ENCODE peak calls at places on chromosomes 5 and 9, in five cellular contexts. One of them, this sample, is unnamed.

GRCh38 chr5:16953729-16954128 is 17.6 kb upstream of the MYO10 start:
- DNase-seq in activated CD8-positive, alpha-beta memory T cell treated with anti-CD3 and anti-CD28 coated beads for 48 hours: no peak
- DNase-seq in left kidney: no peak
- DNase-seq in T-helper 2 cell: no peak
- DNase-seq in stimulated activated CD4-positive, alpha-beta T cell treated with anti-CD3 and anti-CD28 coated beads, Interleukin-15, amount 100 ng/mL, for 1 hour: no peak
- DNase-seq in this sample: no peak

GRCh38 chr5:170291324-170291847 is 6.2 kb downstream of the LCP2 start:
- DNase-seq in left kidney: no peak
- DNase-seq in activated CD8-positive, alpha-beta memory T cell treated with anti-CD3 and anti-CD28 coated beads for 48 hours: no peak
- DNase-seq in T-helper 2 cell: no peak
- DNase-seq in stimulated activated CD4-positive, alpha-beta T cell treated with anti-CD3 and anti-CD28 coated beads, Interleukin-15, amount 100 ng/mL, for 1 hour: no peak
- DNase-seq in this sample: no peak

GRCh38 chr5:78008356-78008967 is 232.3 kb upstream of the TBCA start:
- DNase-seq in T-helper 2 cell: peak; percentile 46
- DNase-seq in stimulated activated CD4-positive, alpha-beta T cell treated with anti-CD3 and anti-CD28 coated beads, Interleukin-15, amount 100 ng/mL, for 1 hour: no peak
- DNase-seq in left kidney: peak; percentile 73
- DNase-seq in activated CD8-positive, alpha-beta memory T cell treated with anti-CD3 and anti-CD28 coated beads for 48 hours: no peak
- DNase-seq in this sample: peak; percentile 27

GRCh38 chr9:34983209-34983608 is 6.3 kb upstream of the DNAJB5 start:
- DNase-seq in stimulated activated CD4-positive, alpha-beta T cell treated with anti-CD3 and anti-CD28 coated beads, Interleukin-15, amount 100 ng/mL, for 1 hour: no peak
- DNase-seq in T-helper 2 cell: peak; percentile 39
- DNase-seq in activated CD8-positive, alpha-beta memory T cell treated with anti-CD3 and anti-CD28 coated beads for 48 hours: no peak
- DNase-seq in left kidney: no peak
- DNase-seq in this sample: no peak

GRCh38 chr9:136846376-136847064 is 2.7 kb upstream of the PHPT1 start:
- DNase-seq in activated CD8-positive, alpha-beta memory T cell treated with anti-CD3 and anti-CD28 coated beads for 48 hours: no peak
- DNase-seq in left kidney: peak; percentile 37
- DNase-seq in T-helper 2 cell: peak; percentile 42
- DNase-seq in stimulated activated CD4-positive, alpha-beta T cell treated with anti-CD3 and anti-CD28 coated beads, Interleukin-15, amount 100 ng/mL, for 1 hour: no peak
- DNase-seq in this sample: no peak

GRCh38 chr5:39173069-39173468 is 46.3 kb downstream of the FYB1 start:
- DNase-seq in left kidney: no peak
- DNase-seq in activated CD8-positive, alpha-beta memory T cell treated with anti-CD3 and anti-CD28 coated beads for 48 hours: no peak
- DNase-seq in stimulated activated CD4-positive, alpha-beta T cell treated with anti-CD3 and anti-CD28 coated beads, Interleukin-15, amount 100 ng/mL, for 1 hour: no peak
- DNase-seq in T-helper 2 cell: no peak
- DNase-seq in this sample: no peak

GRCh38 chr5:168174376-168174775 is 117.1 kb upstream of the WWC1 start:
- DNase-seq in T-helper 2 cell: peak; percentile 9
- DNase-seq in left kidney: no peak
- DNase-seq in stimulated activated CD4-positive, alpha-beta T cell treated with anti-CD3 and anti-CD28 coated beads, Interleukin-15, amount 100 ng/mL, for 1 hour: no peak
- DNase-seq in activated CD8-positive, alpha-beta memory T cell treated with anti-CD3 and anti-CD28 coated beads for 48 hours: no peak
- DNase-seq in this sample: no peak

GRCh38 chr5:75510836-75511434 is 494 bp downstream of the CERT1 start:
- DNase-seq in stimulated activated CD4-positive, alpha-beta T cell treated with anti-CD3 and anti-CD28 coated beads, Interleukin-15, amount 100 ng/mL, for 1 hour: peak; percentile 10
- DNase-seq in activated CD8-positive, alpha-beta memory T cell treated with anti-CD3 and anti-CD28 coated beads for 48 hours: peak; percentile 4
- DNase-seq in T-helper 2 cell: peak; percentile 40
- DNase-seq in left kidney: peak; percentile 84
- DNase-seq in this sample: no peak

GRCh38 chr5:178213748-178214151 is 9.4 kb downstream of the HNRNPAB start:
- DNase-seq in T-helper 2 cell: no peak
- DNase-seq in stimulated activated CD4-positive, alpha-beta T cell treated with anti-CD3 and anti-CD28 coated beads, Interleukin-15, amount 100 ng/mL, for 1 hour: no peak
- DNase-seq in activated CD8-positive, alpha-beta memory T cell treated with anti-CD3 and anti-CD28 coated beads for 48 hours: no peak
- DNase-seq in left kidney: peak; percentile 36
- DNase-seq in this sample: no peak

GRCh38 chr5:152717393-152717792 is 312.3 kb upstream of the NMUR2 start:
- DNase-seq in activated CD8-positive, alpha-beta memory T cell treated with anti-CD3 and anti-CD28 coated beads for 48 hours: no peak
- DNase-seq in left kidney: no peak
- DNase-seq in stimulated activated CD4-positive, alpha-beta T cell treated with anti-CD3 and anti-CD28 coated beads, Interleukin-15, amount 100 ng/mL, for 1 hour: no peak
- DNase-seq in T-helper 2 cell: no peak
- DNase-seq in this sample: no peak

GRCh38 chr5:16465544-16466432 is at the start of gene ZNF622:
- DNase-seq in activated CD8-positive, alpha-beta memory T cell treated with anti-CD3 and anti-CD28 coated beads for 48 hours: peak; percentile 67
- DNase-seq in T-helper 2 cell: peak; percentile 96
- DNase-seq in left kidney: peak; percentile 98
- DNase-seq in stimulated activated CD4-positive, alpha-beta T cell treated with anti-CD3 and anti-CD28 coated beads, Interleukin-15, amount 100 ng/mL, for 1 hour: peak; percentile 72
- DNase-seq in this sample: peak; percentile 88

GRCh38 chr5:91712718-91713117 is 329.6 kb upstream of the ARRDC3 start:
- DNase-seq in T-helper 2 cell: no peak
- DNase-seq in left kidney: no peak
- DNase-seq in stimulated activated CD4-positive, alpha-beta T cell treated with anti-CD3 and anti-CD28 coated beads, Interleukin-15, amount 100 ng/mL, for 1 hour: no peak
- DNase-seq in activated CD8-positive, alpha-beta memory T cell treated with anti-CD3 and anti-CD28 coated beads for 48 hours: no peak
- DNase-seq in this sample: no peak

GRCh38 chr9:112711050-112711689 is 6.7 kb downstream of the INIP start:
- DNase-seq in T-helper 2 cell: no peak
- DNase-seq in activated CD8-positive, alpha-beta memory T cell treated with anti-CD3 and anti-CD28 coated beads for 48 hours: no peak
- DNase-seq in stimulated activated CD4-positive, alpha-beta T cell treated with anti-CD3 and anti-CD28 coated beads, Interleukin-15, amount 100 ng/mL, for 1 hour: no peak
- DNase-seq in left kidney: peak; percentile 44
- DNase-seq in this sample: no peak

GRCh38 chr5:54517174-54517511 is 416 bp upstream of the SNX18 start:
- DNase-seq in stimulated activated CD4-positive, alpha-beta T cell treated with anti-CD3 and anti-CD28 coated beads, Interleukin-15, amount 100 ng/mL, for 1 hour: no peak
- DNase-seq in activated CD8-positive, alpha-beta memory T cell treated with anti-CD3 and anti-CD28 coated beads for 48 hours: no peak
- DNase-seq in left kidney: no peak
- DNase-seq in T-helper 2 cell: no peak
- DNase-seq in this sample: peak; percentile 8

GRCh38 chr5:16456103-16456832 is 9.3 kb downstream of the ZNF622 start:
- DNase-seq in activated CD8-positive, alpha-beta memory T cell treated with anti-CD3 and anti-CD28 coated beads for 48 hours: no peak
- DNase-seq in stimulated activated CD4-positive, alpha-beta T cell treated with anti-CD3 and anti-CD28 coated beads, Interleukin-15, amount 100 ng/mL, for 1 hour: no peak
- DNase-seq in left kidney: peak; percentile 85
- DNase-seq in T-helper 2 cell: peak; percentile 64
- DNase-seq in this sample: peak; percentile 53

GRCh38 chr5:95238560-95239325 is 46.2 kb downstream of the MCTP1 start:
- DNase-seq in left kidney: peak; percentile 38
- DNase-seq in T-helper 2 cell: no peak
- DNase-seq in activated CD8-positive, alpha-beta memory T cell treated with anti-CD3 and anti-CD28 coated beads for 48 hours: no peak
- DNase-seq in stimulated activated CD4-positive, alpha-beta T cell treated with anti-CD3 and anti-CD28 coated beads, Interleukin-15, amount 100 ng/mL, for 1 hour: no peak
- DNase-seq in this sample: peak; percentile 17

GRCh38 chr5:67063791-67064190 is 132.8 kb downstream of the CD180 start:
- DNase-seq in T-helper 2 cell: peak; percentile 4
- DNase-seq in activated CD8-positive, alpha-beta memory T cell treated with anti-CD3 and anti-CD28 coated beads for 48 hours: no peak
- DNase-seq in left kidney: no peak
- DNase-seq in stimulated activated CD4-positive, alpha-beta T cell treated with anti-CD3 and anti-CD28 coated beads, Interleukin-15, amount 100 ng/mL, for 1 hour: no peak
- DNase-seq in this sample: no peak

GRCh38 chr5:173454381-173454763 is 126.2 kb upstream of the STC2 start:
- DNase-seq in activated CD8-positive, alpha-beta memory T cell treated with anti-CD3 and anti-CD28 coated beads for 48 hours: no peak
- DNase-seq in T-helper 2 cell: peak; percentile 56
- DNase-seq in stimulated activated CD4-positive, alpha-beta T cell treated with anti-CD3 and anti-CD28 coated beads, Interleukin-15, amount 100 ng/mL, for 1 hour: no peak
- DNase-seq in left kidney: no peak
- DNase-seq in this sample: no peak

GRCh38 chr5:55638455-55638854 is 73.7 kb downstream of the SLC38A9 start:
- DNase-seq in stimulated activated CD4-positive, alpha-beta T cell treated with anti-CD3 and anti-CD28 coated beads, Interleukin-15, amount 100 ng/mL, for 1 hour: no peak
- DNase-seq in left kidney: peak; percentile 9
- DNase-seq in T-helper 2 cell: no peak
- DNase-seq in activated CD8-positive, alpha-beta memory T cell treated with anti-CD3 and anti-CD28 coated beads for 48 hours: no peak
- DNase-seq in this sample: peak; percentile 91

GRCh38 chr5:81855576-81855975 is 104.7 kb upstream of the SSBP2 start:
- DNase-seq in activated CD8-positive, alpha-beta memory T cell treated with anti-CD3 and anti-CD28 coated beads for 48 hours: no peak
- DNase-seq in T-helper 2 cell: no peak
- DNase-seq in stimulated activated CD4-positive, alpha-beta T cell treated with anti-CD3 and anti-CD28 coated beads, Interleukin-15, amount 100 ng/mL, for 1 hour: no peak
- DNase-seq in left kidney: no peak
- DNase-seq in this sample: no peak

GRCh38 chr9:126586236-126586635 is 27.5 kb upstream of the LMX1B start:
- DNase-seq in T-helper 2 cell: no peak
- DNase-seq in activated CD8-positive, alpha-beta memory T cell treated with anti-CD3 and anti-CD28 coated beads for 48 hours: no peak
- DNase-seq in left kidney: no peak
- DNase-seq in stimulated activated CD4-positive, alpha-beta T cell treated with anti-CD3 and anti-CD28 coated beads, Interleukin-15, amount 100 ng/mL, for 1 hour: no peak
- DNase-seq in this sample: no peak

GRCh38 chr9:105232207-105232606 is 12.2 kb upstream of the SLC44A1 start:
- DNase-seq in activated CD8-positive, alpha-beta memory T cell treated with anti-CD3 and anti-CD28 coated beads for 48 hours: no peak
- DNase-seq in left kidney: no peak
- DNase-seq in stimulated activated CD4-positive, alpha-beta T cell treated with anti-CD3 and anti-CD28 coated beads, Interleukin-15, amount 100 ng/mL, for 1 hour: no peak
- DNase-seq in T-helper 2 cell: no peak
- DNase-seq in this sample: no peak

This sample was measured in LNCaP clone FGC.